ENCODE peak calls at places on chromosomes 13 and 19, in four cellular contexts. E, V, C and Y are unnamed samples.

GRCh38 chr19:43628646-43629326 is 9.4 kb upstream of the ZNF428 start:
- DNase-seq in V (no peak), C (no peak), E (no peak), Y (no peak)

GRCh38 chr19:58170860-58171259 is 12.0 kb upstream of the ZNF274 start:
- DNase-seq in C (no peak), V (no peak), E (no peak), Y (no peak)

GRCh38 chr13:105969761-105970160 is 565.7 kb downstream of the EFNB2 start:
- DNase-seq in V (peak), E (no peak), C (no peak), Y (no peak)

GRCh38 chr13:28753208-28753892 is 34.6 kb upstream of the SLC46A3 start:
- DNase-seq in C (no peak), V (peak), E (no peak), Y (peak)

GRCh38 chr19:3368848-3369336 is 2.5 kb downstream of the NFIC start:
- DNase-seq in V (no peak), C (no peak), E (no peak), Y (no peak)

GRCh38 chr19:29943615-29944014 is 1.6 kb downstream of the URI1 start:
- DNase-seq in E (no peak), C (no peak), V (no peak), Y (no peak)

GRCh38 chr13:20525601-20526544 is at the start of gene CRYL1:
- DNase-seq in V (no peak), E (peak), C (peak), Y (no peak)

GRCh38 chr19:38125238-38125637 is 98.8 kb downstream of the DPF1 start:
- DNase-seq in V (no peak), E (no peak), C (no peak), Y (no peak)

GRCh38 chr19:40165362-40165937 is 25.8 kb upstream of the MAP3K10 start:
- DNase-seq in C (peak), V (peak), E (no peak), Y (peak)

GRCh38 chr13:111518161-111518791 is 197.8 kb downstream of the TEX29 start:
- DNase-seq in E (no peak), C (no peak), V (no peak), Y (no peak)

GRCh38 chr13:33743438-33744368 is 74.2 kb upstream of the RFC3 start:
- DNase-seq in V (no peak), E (peak), C (no peak), Y (no peak)

GRCh38 chr19:44498988-44499387 is 1.3 kb downstream of the ZNF180 start:
- DNase-seq in E (no peak), V (no peak), C (no peak), Y (no peak)

GRCh38 chr13:110306340-110306959 is 507 bp downstream of the COL4A1 start:
- DNase-seq in E (no peak), C (peak), V (no peak), Y (no peak)

GRCh38 chr13:97018029-97018819 is 23.9 kb upstream of the OXGR1 start:
- DNase-seq in C (peak), E (no peak), V (peak), Y (peak)

GRCh38 chr13:51246411-51247298 is 24.5 kb downstream of the FAM124A start:
- DNase-seq in V (no peak), E (no peak), C (peak), Y (no peak)

GRCh38 chr13:106355866-106356265 is 179.6 kb downstream of the EFNB2 start:
- DNase-seq in C (no peak), V (no peak), E (no peak), Y (no peak)

GRCh38 chr19:57233207-57233606 is 2.4 kb downstream of the AURKC start:
- DNase-seq in V (no peak), C (no peak), E (no peak), Y (no peak)

GRCh38 chr19:44278181-44278690 is 18.6 kb downstream of the ZNF233 start:
- DNase-seq in C (no peak), E (no peak), V (no peak), Y (no peak)

GRCh38 chr13:21675095-21676007 is 4.5 kb downstream of the FGF9 start:
- DNase-seq in V (no peak), C (peak), E (no peak), Y (no peak)

GRCh38 chr13:50377726-50378270 is 362.6 kb downstream of the KCNRG start:
- DNase-seq in C (no peak), E (no peak), V (no peak), Y (no peak)

GRCh38 chr19:40035996-40036395 is 20.0 kb downstream of the ZNF780B start:
- DNase-seq in V (no peak), E (no peak), C (no peak), Y (no peak)

GRCh38 chr13:66858163-66858562 is 372.0 kb downstream of the PCDH9 start:
- DNase-seq in E (no peak), C (no peak), V (no peak), Y (no peak)

GRCh38 chr13:85896516-85897450 is 97.6 kb upstream of the SLITRK6 start:
- DNase-seq in C (peak), V (no peak), E (no peak), Y (no peak)

GRCh38 chr13:68816715-68817114 is 1290.9 kb upstream of the ATXN8OS start:
- DNase-seq in V (no peak), E (no peak), C (no peak), Y (no peak)

GRCh38 chr13:99991806-99992242 is 10.2 kb downstream of the ZIC2 start:
- DNase-seq in V (no peak), C (no peak), E (no peak), Y (no peak)

GRCh38 chr13:102373221-102373620 is 28.6 kb downstream of the FGF14 start:
- DNase-seq in C (no peak), E (no peak), V (no peak), Y (no peak)

GRCh38 chr19:55383789-55384575 is at the start of gene TMEM238:
- DNase-seq in C (peak), E (no peak), V (no peak), Y (no peak)

GRCh38 chr13:45784755-45785675 is 66.5 kb downstream of the SIAH3 start:
- DNase-seq in E (no peak), V (no peak), C (no peak), Y (no peak)

DNA sequence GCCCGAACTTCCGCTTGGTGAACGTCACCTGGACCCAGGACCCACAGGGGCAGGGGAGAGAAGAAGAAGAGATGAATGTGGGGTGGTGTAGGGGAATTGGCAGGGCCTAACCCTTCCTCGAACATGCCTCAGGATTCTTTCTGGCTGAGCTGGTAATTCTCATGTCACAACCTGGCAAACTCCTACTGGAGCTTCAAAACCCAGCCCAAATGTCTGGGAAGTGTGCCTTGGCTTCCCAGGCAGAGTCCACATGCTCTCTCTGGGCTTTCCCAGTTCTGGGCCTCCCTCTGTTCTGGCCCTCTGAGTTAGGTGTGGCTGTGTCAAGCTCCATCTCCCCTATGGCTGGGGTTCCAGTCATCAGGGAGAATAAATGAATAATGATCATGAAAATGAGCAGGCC is 11.1 kb upstream of the TMEM161A start:
- DNase-seq in E (no peak), C (no peak), V (no peak), Y (no peak)
- TF ChIP-seq REST in E (no peak), C (no peak), V (no peak), Y (no peak)

GRCh38 chr19:10874019-10874418 is 2.7 kb downstream of the CARM1 start:
- DNase-seq in V (no peak), C (no peak), E (no peak), Y (no peak)

GRCh38 chr19:10870501-10870954 is 825 bp upstream of the CARM1 start:
- DNase-seq in V (no peak), C (no peak), E (no peak), Y (no peak)

GRCh38 chr19:10872551-10873107 is 1.3 kb downstream of the CARM1 start:
- DNase-seq in V (no peak), E (no peak), C (no peak), Y (no peak)

GRCh38 chr19:10870955-10871603 is at the start of gene CARM1:
- DNase-seq in C (peak), V (peak), E (peak), Y (no peak)

DNA sequence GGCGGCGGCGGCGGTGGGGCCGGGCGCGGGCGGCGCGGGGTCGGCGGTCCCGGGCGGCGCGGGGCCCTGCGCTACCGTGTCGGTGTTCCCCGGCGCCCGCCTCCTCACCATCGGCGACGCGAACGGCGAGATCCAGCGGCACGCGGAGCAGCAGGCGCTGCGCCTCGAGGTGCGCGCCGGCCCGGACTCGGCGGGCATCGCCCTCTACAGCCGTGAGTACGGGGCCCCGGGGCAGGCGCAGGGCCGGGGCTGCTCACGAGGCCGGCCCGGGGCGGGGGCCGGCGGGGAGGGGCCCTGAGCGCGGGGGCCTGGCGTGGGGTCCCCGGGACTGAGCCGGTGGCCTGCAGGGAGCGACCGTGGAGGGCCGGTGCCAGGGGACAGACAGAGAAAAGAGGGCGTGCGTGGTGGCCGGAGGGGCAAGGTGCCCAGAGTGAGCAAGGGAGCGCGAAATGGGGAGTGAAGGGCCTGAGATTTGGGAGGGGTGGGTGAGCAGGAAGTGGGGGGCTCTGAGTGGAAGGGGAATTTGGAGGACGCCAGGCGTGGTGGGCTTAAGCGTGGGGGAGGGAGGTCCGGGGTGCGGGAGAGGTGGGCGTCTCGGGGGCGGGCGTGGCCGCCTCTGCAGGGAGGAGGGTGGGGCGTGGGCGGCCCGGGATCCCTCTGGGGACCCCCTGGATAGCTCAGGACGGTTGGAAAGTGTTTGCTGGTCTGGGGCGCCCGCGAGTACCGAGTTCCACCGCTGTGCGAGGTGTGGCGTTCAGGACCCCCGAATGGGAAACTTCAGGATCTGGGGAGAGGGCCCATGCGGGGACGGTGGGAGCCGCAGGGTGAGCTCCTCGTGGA is 578 bp downstream of the CARM1 start:
- DNase-seq in C (peak), E (no peak), V (no peak), Y (no peak)
- TF ChIP-seq SIN3A in C (no peak), E (no peak), V (no peak), Y (no peak)

DNA sequence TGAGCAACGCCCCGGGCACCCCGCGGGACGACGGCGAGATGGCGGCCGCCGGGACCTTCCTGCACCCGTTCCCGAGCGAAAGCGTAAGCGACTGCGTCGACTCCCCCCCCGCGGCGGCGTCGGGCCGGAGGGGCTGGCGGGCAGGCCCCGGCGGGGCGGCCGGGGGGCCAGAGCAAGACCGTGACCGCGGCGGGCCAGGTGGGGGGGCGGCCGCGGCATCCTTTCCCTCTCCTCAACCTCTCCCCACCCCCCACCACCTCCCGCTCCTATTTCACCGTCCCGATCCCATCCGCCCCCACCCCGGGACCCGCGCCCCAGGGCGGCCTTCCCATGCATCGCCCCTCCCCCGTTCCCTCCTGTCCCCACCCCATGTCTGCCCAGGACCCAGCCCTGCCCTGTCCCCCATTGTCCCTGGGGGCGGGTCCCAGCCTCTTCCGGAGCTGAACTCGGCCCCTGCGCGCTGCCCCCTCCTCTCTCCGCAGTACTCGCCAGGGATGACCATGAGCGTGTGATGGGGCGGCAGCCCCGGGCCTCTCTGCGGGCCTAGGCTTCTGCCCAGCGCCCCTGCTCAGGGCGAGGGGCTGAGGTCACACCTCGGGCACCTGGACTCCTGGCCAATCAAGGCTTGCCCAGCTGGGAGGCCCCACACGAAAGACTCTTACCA is 4.1 kb downstream of the ISYNA1 start:
- DNase-seq in E (no peak), V (no peak), C (peak), Y (no peak)
- TF ChIP-seq REST in E (no peak), V (no peak), C (no peak), Y (no peak)

GRCh38 chr19:17775991-17776803 is 18.7 kb upstream of the B3GNT3 start:
- DNase-seq in V (no peak), E (peak), C (no peak), Y (no peak)
- TF ChIP-seq SIN3A in V (no peak), E (no peak), C (no peak), Y (no peak)

GRCh38 chr19:41335467-41335866 is 18.3 kb downstream of the TGFB1 start:
- DNase-seq in C (no peak), V (no peak), E (no peak), Y (no peak)
- TF ChIP-seq REST in C (no peak), V (no peak), E (no peak), Y (no peak)

GRCh38 chr19:4638330-4638729 is 986 bp upstream of the TNFAIP8L1 start:
- DNase-seq in C (no peak), V (no peak), E (no peak), Y (no peak)

GRCh38 chr19:4635763-4636135 is 3.6 kb upstream of the TNFAIP8L1 start:
- DNase-seq in C (no peak), V (no peak), E (no peak), Y (no peak)

GRCh38 chr19:4638828-4639530 is at the start of gene TNFAIP8L1:
- DNase-seq in V (peak), E (peak), C (peak), Y (no peak)

GRCh38 chr19:4636761-4637160 is 2.6 kb upstream of the TNFAIP8L1 start:
- DNase-seq in E (no peak), C (no peak), V (no peak), Y (no peak)

GRCh38 chr19:4636151-4636717 is 3.1 kb upstream of the TNFAIP8L1 start:
- DNase-seq in V (no peak), E (no peak), C (peak), Y (no peak)
- TF ChIP-seq SIN3A in V (no peak), E (no peak), C (no peak), Y (no peak)

GRCh38 chr19:48993175-48994034 is at the start of the genes GYS1 and RUVBL2:
- DNase-seq in C (peak), E (peak), V (peak), Y (peak)
- TF ChIP-seq REST in C (peak), E (no peak), V (no peak), Y (no peak)